ENCODE peak calls at places on chromosomes 6 and 20, in six cellular contexts. Z is stomach, H is GM12891, B is K562, A is GM12878, S is breast epithelium. P is an unnamed sample.

GRCh38 chr20:13322198-13322597 is 101.1 kb downstream of the ISM1 start:
- DNase-seq in Z (no peak), H (no peak), B (no peak), A (no peak), S (no peak), P (no peak)

GRCh38 chr6:156765117-156765516 is 12.1 kb upstream of the ARID1B start:
- DNase-seq in Z (no peak), H (no peak), B (no peak), A (no peak), S (no peak), P (no peak)

GRCh38 chr20:34637245-34638185 is 39.4 kb downstream of the PIGU start:
- DNase-seq in Z (no peak), H (no peak), B (no peak), A (no peak), S (no peak), P (no peak)

GRCh38 chr20:35011589-35012226 is 56.0 kb downstream of the MYH7B start:
- DNase-seq in Z (no peak), H (no peak), B (no peak), A (no peak), S (no peak), P (no peak)

GRCh38 chr6:168277274-168277669 is 42.3 kb downstream of the DACT2 start:
- DNase-seq in Z (no peak), H (no peak), B (no peak), A (no peak), S (no peak), P (no peak)

GRCh38 chr6:111263837-111264236 is 176.5 kb downstream of the SLC16A10 start:
- DNase-seq in Z (no peak), H (no peak), B (peak), A (no peak), S (no peak), P (no peak)

GRCh38 chr6:89927788-89928565 is 33.7 kb downstream of the GJA10 start:
- DNase-seq in Z (no peak), H (no peak), B (no peak), A (no peak), S (no peak), P (no peak)

GRCh38 chr6:87122477-87122876 is 27.6 kb upstream of the CGA start:
- DNase-seq in Z (no peak), H (no peak), B (no peak), A (no peak), S (no peak), P (no peak)

GRCh38 chr20:44154521-44155001 is 32.4 kb downstream of the JPH2 start:
- DNase-seq in Z (no peak), H (no peak), B (no peak), A (no peak), S (peak), P (no peak)

GRCh38 chr6:108080010-108080780 is 5.7 kb upstream of the OSTM1 start:
- DNase-seq in Z (no peak), H (no peak), B (no peak), A (no peak), S (no peak), P (no peak)

GRCh38 chr6:80020381-80021120 is 16.1 kb downstream of the TTK start:
- DNase-seq in Z (no peak), H (no peak), B (no peak), A (no peak), S (no peak), P (no peak)

GRCh38 chr6:164346631-164347030 is 932.1 kb downstream of the QKI start:
- DNase-seq in Z (no peak), H (no peak), B (peak), A (no peak), S (no peak), P (no peak)

GRCh38 chr6:159715168-159715567 is 12.1 kb upstream of the WTAP start:
- DNase-seq in Z (no peak), H (no peak), B (no peak), A (no peak), S (no peak), P (no peak)

GRCh38 chr6:36423101-36423824 is 19.4 kb downstream of the PXT1 start:
- DNase-seq in Z (peak), H (peak), B (peak), A (peak), S (peak), P (peak)
- TF ChIP-seq POLR2AphosphoS5 in Z (peak), H (peak), B (peak), A (peak), S (peak), P (peak)

DNA sequence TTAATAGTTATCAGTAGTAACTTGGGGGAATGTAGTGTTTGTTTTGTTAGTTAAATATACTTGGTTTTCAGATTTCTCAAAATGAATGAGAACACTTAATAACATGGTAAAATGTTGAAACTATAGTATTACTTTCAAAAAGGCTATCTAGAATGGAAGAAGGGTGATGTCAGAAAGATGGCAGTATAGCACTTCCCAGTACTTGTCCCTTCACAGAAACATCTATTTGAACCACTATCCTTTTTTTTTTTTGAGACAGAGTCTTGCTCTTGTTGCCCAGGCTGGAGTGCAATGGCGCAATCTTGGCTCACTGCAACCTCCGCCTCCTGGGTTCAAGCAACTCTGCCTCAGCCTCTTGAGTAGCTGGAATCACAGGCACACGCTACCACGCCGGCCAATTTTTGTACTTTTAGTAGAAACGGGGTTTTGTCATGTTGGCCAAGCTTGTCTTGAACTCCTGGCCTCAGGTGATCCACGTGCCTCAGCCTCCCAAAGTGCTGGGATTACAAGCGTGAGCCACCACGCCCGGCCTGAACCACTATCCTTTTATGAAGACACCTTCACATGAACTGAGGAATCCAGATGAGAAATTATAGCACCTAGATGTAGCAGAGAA is 4.7 kb upstream of the ECHDC1 start:
- DNase-seq in Z (no peak), H (no peak), B (no peak), A (no peak), S (no peak), P (no peak)
- TF ChIP-seq POLR2AphosphoS5 in Z (no peak), H (no peak), B (no peak), A (no peak), S (no peak), P (no peak)

DNA sequence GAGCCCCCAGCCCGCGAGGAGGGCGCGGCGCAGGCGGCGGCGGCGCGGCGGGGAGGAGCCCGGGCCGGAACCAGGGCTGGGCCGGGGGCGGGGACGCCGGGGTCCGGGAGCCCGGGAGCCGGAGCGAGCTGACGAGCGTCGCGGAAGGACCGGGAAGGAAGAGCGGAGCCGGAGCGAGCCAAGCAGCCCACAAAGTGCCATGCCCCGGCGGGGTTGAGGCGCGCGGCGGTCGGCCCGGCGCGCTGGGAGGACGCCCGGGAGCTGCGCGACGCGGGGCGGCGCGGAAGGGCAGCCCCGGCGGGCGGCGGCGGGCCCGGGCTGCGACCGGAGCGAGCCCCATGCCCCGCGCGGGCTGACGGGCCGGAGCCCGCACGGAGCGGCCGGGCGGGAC is 289 bp downstream of the FOXP4 start:
- DNase-seq in Z (no peak), H (no peak), B (no peak), A (no peak), S (no peak), P (no peak)
- TF ChIP-seq POLR2AphosphoS5 in Z (no peak), H (no peak), B (no peak), A (no peak), S (no peak), P (no peak)

GRCh38 chr6:119193707-119194106 is 115.2 kb upstream of the FAM184A start:
- DNase-seq in Z (no peak), H (no peak), B (no peak), A (no peak), S (no peak), P (no peak)

GRCh38 chr6:119195848-119196247 is 117.4 kb upstream of the FAM184A start:
- DNase-seq in Z (no peak), H (no peak), B (no peak), A (no peak), S (no peak), P (no peak)

GRCh38 chr6:119196732-119197131 is 118.3 kb upstream of the FAM184A start:
- DNase-seq in Z (no peak), H (no peak), B (no peak), A (no peak), S (no peak), P (no peak)

GRCh38 chr6:119197271-119197670 is 118.8 kb upstream of the FAM184A start:
- DNase-seq in Z (no peak), H (no peak), B (no peak), A (no peak), S (no peak), P (no peak)

GRCh38 chr6:119195204-119195603 is 116.7 kb upstream of the FAM184A start:
- DNase-seq in Z (no peak), H (no peak), B (no peak), A (no peak), S (no peak), P (no peak)
- TF ChIP-seq POLR2AphosphoS5 in Z (no peak), H (no peak), B (no peak), A (no peak), S (no peak), P (no peak)

GRCh38 chr6:19603716-19604115 is 233.5 kb upstream of the ID4 start:
- DNase-seq in Z (no peak), H (no peak), B (no peak), A (no peak), S (no peak), P (no peak)

GRCh38 chr6:19602614-19603013 is 234.6 kb upstream of the ID4 start:
- DNase-seq in Z (no peak), H (no peak), B (no peak), A (no peak), S (no peak), P (no peak)

GRCh38 chr6:19605624-19606023 is 231.5 kb upstream of the ID4 start:
- DNase-seq in Z (no peak), H (no peak), B (no peak), A (no peak), S (no peak), P (no peak)

GRCh38 chr6:19597809-19598320 is 239.3 kb upstream of the ID4 start:
- DNase-seq in Z (no peak), H (no peak), B (no peak), A (no peak), S (no peak), P (no peak)

GRCh38 chr6:19599813-19600464 is 237.2 kb upstream of the ID4 start:
- DNase-seq in Z (no peak), H (no peak), B (no peak), A (no peak), S (no peak), P (no peak)
- TF ChIP-seq POLR2AphosphoS5 in Z (no peak), H (no peak), B (no peak), A (no peak), S (no peak), P (no peak)